ENCODE peak calls at places on chromosomes 4 and X, in four cellular contexts. O is psoas muscle; G is CD8-positive, alpha-beta T cell; P is mammary epithelial cell. L is an unnamed sample.

GRCh38 chr4:99117876-99118693 is 26.0 kb downstream of the ADH4 start:
- DNase-seq in O (no peak), G (no peak), P (no peak), L (peak; percentile 51)

GRCh38 chr4:86891785-86892638 is at the start of gene C4orf36:
- DNase-seq in O (peak; percentile 70), G (no peak), P (peak; percentile 92), L (peak; percentile 81)

GRCh38 chr4:19002170-19002569 is 980.6 kb upstream of the LCORL start:
- DNase-seq in O (no peak), G (no peak), P (no peak), L (no peak)

GRCh38 chrX:2610246-2611170 is 80.6 kb upstream of the CD99 start:
- DNase-seq in O (no peak), G (no peak), P (no peak), L (no peak)

GRCh38 chrX:46637937-46638336 is 64.4 kb downstream of the CHST7 start:
- DNase-seq in O (no peak), G (no peak), P (peak; percentile 62), L (no peak)

GRCh38 chrX:155086202-155086840 is 15.0 kb downstream of the BRCC3 start:
- DNase-seq in O (peak; percentile 59), G (no peak), P (no peak), L (peak; percentile 65)

GRCh38 chr4:31545755-31546154 is 825.6 kb downstream of the PCDH7 start:
- DNase-seq in O (no peak), G (no peak), P (no peak), L (no peak)

GRCh38 chr4:113433536-113434246 is 327.8 kb downstream of the CAMK2D start:
- DNase-seq in O (no peak), G (no peak), P (no peak), L (no peak)

GRCh38 chr4:62118558-62118957 is 918.4 kb downstream of the ADGRL3 start:
- DNase-seq in O (no peak), G (no peak), P (no peak), L (no peak)

GRCh38 chr4:8639777-8640720 is 47.5 kb downstream of the CPZ start:
- DNase-seq in O (peak; percentile 39), G (no peak), P (no peak), L (no peak)

GRCh38 chrX:119045884-119046283 is 26.9 kb upstream of the CT47C1 start:
- DNase-seq in O (no peak), G (no peak), P (peak; percentile 14), L (peak; percentile 45)

GRCh38 chrX:39551748-39552147 is 546.0 kb downstream of the BCOR start:
- DNase-seq in O (no peak), G (no peak), P (no peak), L (no peak)

GRCh38 chr4:54585321-54586000 is 72.3 kb upstream of the KIT start:
- DNase-seq in O (no peak), G (no peak), P (peak; percentile 44), L (peak; percentile 22)

GRCh38 chrX:47815901-47816845 is 20.5 kb upstream of the ZNF81 start:
- DNase-seq in O (no peak), G (no peak), P (peak; percentile 40), L (no peak)

GRCh38 chr4:138199568-138200235 is 42.4 kb downstream of the SLC7A11 start:
- DNase-seq in O (no peak), G (no peak), P (peak; percentile 94), L (peak; percentile 92)

GRCh38 chr4:77152421-77152820 is 4.6 kb upstream of the CCNG2 start:
- DNase-seq in O (no peak), G (no peak), P (peak; percentile 18), L (peak; percentile 72)

GRCh38 chr4:175536852-175537453 is 275.1 kb downstream of the GPM6A start:
- DNase-seq in O (no peak), G (no peak), P (peak; percentile 54), L (peak; percentile 84)
- TF ChIP-seq CTCF in O (peak; percentile 35), G (no peak), P (peak; percentile 46), L (peak; percentile 57)

DNA sequence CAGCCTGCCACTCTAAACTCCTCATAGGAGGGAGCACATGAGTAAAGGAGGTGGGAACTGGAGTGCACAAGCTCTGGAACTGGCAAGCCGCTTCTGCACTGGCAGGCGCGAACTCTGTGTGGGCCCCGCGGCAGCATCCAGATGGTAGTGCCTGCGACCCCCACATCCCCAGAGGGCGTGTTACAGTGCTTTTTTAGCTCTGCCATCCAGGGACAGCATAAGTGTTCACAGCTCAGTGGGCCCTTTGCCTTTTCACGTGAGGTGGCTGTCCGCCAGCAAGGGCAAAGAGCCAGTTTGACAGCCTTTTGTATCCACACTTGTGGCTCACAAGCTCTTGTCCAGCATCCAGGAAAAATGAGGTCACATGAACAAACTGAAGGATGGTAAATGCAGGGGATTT is 581.6 kb upstream of the DIAPH2 start:
- DNase-seq in O (no peak), G (no peak), P (no peak), L (no peak)
- H3K4me1 ChIP-seq in O (no peaks in the 10 kb centered on the region), G (no peaks in the 10 kb centered on the region), P (no peaks in the 10 kb centered on the region), L (no peaks in the 10 kb centered on the region)

GRCh38 chr4:123878976-123879375 is 482.4 kb downstream of the SPRY1 start:
- DNase-seq in O (no peak), G (no peak), P (no peak), L (peak; percentile 64)

GRCh38 chr4:123890889-123891288 is 494.3 kb downstream of the SPRY1 start:
- DNase-seq in O (no peak), G (no peak), P (no peak), L (no peak)

GRCh38 chr4:123889376-123889945 is 492.9 kb downstream of the SPRY1 start:
- DNase-seq in O (no peak), G (no peak), P (peak; percentile 39), L (no peak)

DNA sequence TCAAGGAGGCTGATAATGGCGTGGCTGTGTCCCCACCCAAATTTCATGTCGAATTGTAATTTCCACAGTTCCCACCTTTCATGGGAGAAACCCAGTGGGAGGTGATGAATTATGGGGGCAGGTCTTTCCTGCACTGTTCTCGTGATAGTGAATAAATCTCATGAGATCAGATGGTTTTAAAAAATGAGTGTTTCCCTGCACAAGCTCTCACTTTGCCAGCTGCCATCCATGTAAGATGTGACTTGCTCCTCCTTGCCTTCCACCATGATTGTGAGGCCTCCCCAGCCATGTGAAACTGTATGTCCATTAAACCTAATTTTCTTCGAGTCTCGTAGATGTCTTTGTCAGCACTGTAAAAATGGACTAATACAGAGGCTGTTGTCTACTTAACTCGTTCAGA is 488.3 kb downstream of the SPRY1 start:
- DNase-seq in O (no peak), G (no peak), P (no peak), L (no peak)
- TF ChIP-seq CTCF in O (no peak), G (no peak), P (no peak), L (no peak)

GRCh38 chrX:66676413-66676812 is 37.5 kb upstream of the EDA2R start:
- DNase-seq in O (no peak), G (no peak), P (peak; percentile 64), L (no peak)

GRCh38 chrX:66672106-66672505 is 33.2 kb upstream of the EDA2R start:
- DNase-seq in O (no peak), G (no peak), P (peak; percentile 11), L (no peak)

GRCh38 chrX:66675541-66675940 is 36.7 kb upstream of the EDA2R start:
- DNase-seq in O (no peak), G (no peak), P (no peak), L (no peak)

GRCh38 chrX:66676990-66677389 is 38.1 kb upstream of the EDA2R start:
- DNase-seq in O (no peak), G (no peak), P (peak; percentile 74), L (no peak)

DNA sequence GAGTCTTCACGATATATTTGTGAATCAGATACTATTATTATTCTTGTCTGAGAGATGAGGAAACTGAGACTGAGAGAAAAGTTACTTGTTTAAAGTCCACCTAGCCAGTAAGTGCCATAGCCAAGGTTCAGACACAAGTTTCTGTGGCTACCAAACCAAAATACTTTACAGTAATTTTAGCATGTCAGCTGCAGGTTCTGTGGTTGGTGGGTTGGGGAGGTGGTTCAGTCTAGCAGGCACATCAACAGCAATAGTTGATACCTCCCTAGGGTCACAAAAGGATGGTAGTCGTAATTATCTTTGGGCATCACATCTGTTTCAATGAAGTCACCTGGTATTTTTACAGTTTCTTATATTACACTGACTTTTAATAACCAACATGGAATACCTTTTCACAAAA is 35.6 kb upstream of the EDA2R start:
- DNase-seq in O (no peak), G (no peak), P (no peak), L (no peak)
- H3K4me1 ChIP-seq in O (no peaks in the 10 kb centered on the region), G (no peaks in the 10 kb centered on the region), P (peaks cover 22% of the 10 kb centered on the region), L (no peaks in the 10 kb centered on the region)

DNA sequence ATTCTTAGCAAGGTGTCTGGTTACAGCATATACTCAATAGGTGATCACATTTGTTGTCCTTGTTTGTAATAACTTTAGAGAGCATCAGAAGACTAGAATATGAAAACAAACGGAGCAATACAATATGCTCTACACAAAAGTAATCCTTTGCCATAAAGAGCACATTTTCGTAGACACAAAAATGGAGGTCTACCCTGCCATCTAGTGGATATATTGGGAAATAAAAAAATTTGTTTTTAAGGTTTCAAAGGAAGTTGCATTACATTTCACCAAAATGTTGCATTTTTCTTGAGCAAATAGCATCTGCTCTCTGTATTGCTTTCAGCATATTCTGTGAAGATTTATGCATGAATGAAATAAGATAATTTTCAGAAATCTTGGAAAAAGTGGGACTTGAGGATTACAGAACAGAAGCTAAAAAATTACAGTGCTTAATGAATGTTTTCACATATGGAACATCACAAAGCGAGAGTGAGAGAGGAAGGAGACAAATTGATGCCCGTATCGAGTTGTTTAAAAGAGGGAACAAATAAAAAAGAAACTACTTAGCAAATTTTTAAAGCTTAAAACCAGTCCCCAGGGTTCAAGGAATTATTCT is 390.2 kb downstream of the ANKRD50 start:
- DNase-seq in O (no peak), G (no peak), P (peak; percentile 24), L (peak; percentile 69)
- TF ChIP-seq CTCF in O (peak; percentile 58), G (peak; percentile 74), P (peak; percentile 42), L (peak; percentile 63)

L was measured in PC-3.